ENCODE peak calls at places on chromosomes 7 and 10, in six cellular contexts. G is GM12892, L is GM12891, M is HepG2, J is HCT116, T is transverse colon. I is an unnamed sample.

GRCh38 chr7:17462059-17462695 is 163.7 kb downstream of the AHR start:
- DNase-seq in L (no peak), M (no peak), T (no peak), J (peak; percentile 7), G (no peak), I (no peak)

GRCh38 chr7:66016131-66016461 is 34.1 kb upstream of the GUSB start:
- DNase-seq in T (no peak), L (no peak), J (no peak), M (peak; percentile 54), G (no peak), I (no peak)

GRCh38 chr10:21524526-21525366 is 736 bp downstream of the SKIDA1 start:
- DNase-seq in T (no peak), M (peak; percentile 61), J (no peak), G (no peak), L (no peak), I (no peak)

GRCh38 chr7:108637049-108637621 is 67.5 kb downstream of the DNAJB9 start:
- DNase-seq in M (no peak), J (no peak), G (no peak), L (no peak), T (no peak), I (no peak)

GRCh38 chr10:108078263-108078662 is 913.8 kb upstream of the SORCS1 start:
- DNase-seq in M (no peak), T (no peak), L (no peak), G (no peak), J (no peak), I (no peak)

GRCh38 chr10:27192284-27192683 is 37.1 kb downstream of the MASTL start:
- DNase-seq in T (no peak), M (no peak), G (no peak), L (no peak), J (peak; percentile 56), I (no peak)

GRCh38 chr10:6231730-6232129 is 29.0 kb downstream of the PFKFB3 start:
- DNase-seq in T (no peak), J (no peak), L (no peak), M (no peak), G (no peak), I (no peak)

GRCh38 chr10:55631071-55631654 is 729.9 kb downstream of the ZWINT start:
- DNase-seq in L (peak; percentile 26), M (no peak), T (peak; percentile 31), G (no peak), J (no peak), I (peak; percentile 80)

GRCh38 chr7:85175217-85175616 is 11.6 kb downstream of the SEMA3D start:
- DNase-seq in T (no peak), L (no peak), J (no peak), G (no peak), M (no peak), I (no peak)

GRCh38 chr10:5556576-5556975 is 31.8 kb downstream of the CALML3 start:
- DNase-seq in L (no peak), M (no peak), T (no peak), G (no peak), J (no peak), I (peak; percentile 45)

GRCh38 chr10:132940791-132941465 is 1.4 kb downstream of the CFAP46 start:
- DNase-seq in L (no peak), J (no peak), M (no peak), T (no peak), G (no peak), I (peak; percentile 76)

GRCh38 chr10:96719850-96720421 is 378 bp downstream of the PIK3AP1 start:
- DNase-seq in M (peak; percentile 16), T (peak; percentile 83), L (peak; percentile 72), J (peak; percentile 19), G (peak; percentile 73), I (peak; percentile 96)

GRCh38 chr10:72320676-72321247 is 34.0 kb downstream of the DNAJB12 start:
- DNase-seq in M (peak; percentile 93), J (peak; percentile 95), T (peak; percentile 75), G (peak; percentile 70), L (no peak), I (peak; percentile 89)
- TF ChIP-seq POLR2A in M (no peak), J (no peak), T (no peak), G (peak; percentile 81), L (peak; percentile 66), I (no peak)

DNA sequence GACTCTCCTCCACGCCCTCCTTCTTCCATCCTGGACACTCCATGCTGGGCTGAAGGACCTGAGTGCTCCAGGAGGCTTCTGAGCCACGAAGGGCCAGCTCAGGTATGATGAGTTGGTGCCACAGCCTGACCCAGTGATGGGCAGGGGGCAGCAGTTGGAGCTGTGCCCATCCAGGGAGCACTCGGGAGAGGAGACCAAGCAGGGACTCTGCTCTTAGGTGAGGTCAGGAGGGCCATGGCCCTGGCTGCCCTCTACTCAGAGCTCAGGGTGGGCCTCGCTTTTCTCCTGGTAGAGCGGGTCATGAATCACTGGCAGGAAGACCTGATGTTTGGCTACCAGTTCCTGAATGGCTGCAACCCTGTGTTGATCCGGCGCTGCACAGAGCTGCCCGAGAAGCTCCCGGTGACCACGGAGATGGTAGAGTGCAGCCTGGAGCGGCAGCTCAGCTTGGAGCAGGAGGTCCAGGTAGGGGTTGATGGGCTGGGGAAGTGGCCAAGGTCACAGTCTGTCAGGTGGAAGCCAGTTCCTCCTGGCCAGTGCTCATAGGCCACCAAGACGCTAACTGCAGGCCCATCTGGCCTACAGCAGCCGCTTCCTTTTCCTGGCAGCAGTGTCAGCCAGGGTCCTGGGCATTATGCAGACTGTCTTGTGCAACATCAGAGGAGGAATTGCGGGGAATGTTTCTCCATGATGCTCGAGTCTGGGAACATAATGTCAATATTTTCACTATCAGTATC is 50.8 kb downstream of the ALOX5 start:
- DNase-seq in M (no peak), L (no peak), T (no peak), G (no peak), J (no peak), I (peak; percentile 80)
- TF ChIP-seq POLR2AphosphoS5 in M (no peak), L (no peak), T (no peak), G (no peak), J (no peak), I (peak; percentile 64)

GRCh38 chr10:101282937-101283336 is 53.7 kb upstream of the LBX1 start:
- DNase-seq in G (no peak), T (no peak), J (no peak), M (no peak), L (no peak), I (no peak)
- TF ChIP-seq POLR2A in G (no peak), T (no peak), J (no peak), M (no peak), L (no peak), I (no peak)

GRCh38 chr7:31948041-31948440 is 122.2 kb downstream of the PDE1C start:
- DNase-seq in M (peak; percentile 70), J (no peak), T (no peak), L (no peak), G (no peak), I (no peak)
- TF ChIP-seq POLR2AphosphoS5 in M (no peak), J (no peak), T (peak; percentile 50), L (no peak), G (no peak), I (no peak)

DNA sequence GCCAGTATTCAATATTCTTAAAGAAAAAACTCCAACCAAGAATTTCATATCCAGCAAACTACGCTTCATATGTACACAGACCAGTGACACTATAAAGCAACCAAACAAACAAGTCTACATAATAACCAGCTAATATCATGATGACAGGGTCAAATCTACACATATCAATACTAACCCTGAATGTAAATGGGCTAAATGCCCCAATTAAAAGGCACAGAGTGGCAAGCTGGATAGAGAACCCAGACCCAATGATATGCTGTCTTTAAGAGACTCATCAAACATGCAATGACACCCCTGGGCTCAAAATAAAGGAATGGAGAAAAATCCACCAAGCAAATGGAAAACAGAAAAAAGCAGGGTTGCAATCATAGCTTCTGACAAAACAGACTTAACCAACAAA is 218.1 kb upstream of the NFE2L3 start:
- DNase-seq in J (no peak), L (no peak), G (no peak), T (no peak), M (no peak), I (no peak)
- TF ChIP-seq POLR2A in J (no peak), L (no peak), G (no peak), T (no peak), M (no peak), I (no peak)

DNA sequence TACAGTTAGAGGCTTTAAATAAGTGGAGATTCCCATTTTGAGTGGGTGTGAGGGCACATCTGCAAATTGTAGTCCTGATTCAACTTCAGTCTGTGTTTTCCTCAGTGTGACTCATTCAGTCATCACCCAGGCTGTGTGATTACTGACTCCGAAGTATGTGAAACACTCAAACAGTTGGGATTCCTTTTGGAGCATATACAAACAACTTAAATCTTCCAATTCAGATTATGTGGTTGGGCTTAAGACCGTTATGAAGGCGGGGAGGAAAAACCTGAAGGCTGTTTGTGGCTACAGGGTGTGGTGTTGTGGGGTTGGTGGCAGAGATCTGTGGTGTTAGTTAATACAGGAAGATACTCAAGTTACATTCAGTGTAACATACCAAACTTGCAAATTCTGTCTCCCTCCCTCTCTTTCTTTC is 259.7 kb upstream of the FERD3L start:
- DNase-seq in L (no peak), M (no peak), J (peak; percentile 57), T (no peak), G (no peak), I (no peak)
- TF ChIP-seq POLR2AphosphoS5 in L (no peak), M (no peak), J (no peak), T (no peak), G (no peak), I (no peak)

GRCh38 chr7:3710531-3710930 is 409.5 kb downstream of the SDK1 start:
- DNase-seq in M (no peak), J (no peak), T (no peak), G (no peak), L (no peak), I (no peak)

GRCh38 chr7:3710122-3710521 is 409.1 kb downstream of the SDK1 start:
- DNase-seq in G (no peak), M (no peak), L (no peak), T (no peak), J (no peak), I (no peak)

GRCh38 chr7:3705258-3705657 is 404.2 kb downstream of the SDK1 start:
- DNase-seq in J (no peak), G (no peak), M (no peak), T (no peak), L (no peak), I (no peak)
- TF ChIP-seq POLR2A in J (no peak), G (no peak), M (no peak), T (no peak), L (no peak), I (no peak)

GRCh38 chr7:129188372-129188891 is at the start of gene SMO:
- DNase-seq in T (peak; percentile 45), J (no peak), G (peak; percentile 58), M (peak; percentile 55), L (peak; percentile 56), I (peak; percentile 74)
- TF ChIP-seq POLR2AphosphoS5 in T (no peak), J (peak; percentile 47), G (no peak), M (peak; percentile 66), L (no peak), I (peak; percentile 46)